ENCODE peak calls at places on chromosomes 5 and 9, in six cellular contexts. One of them, this sample, is unnamed.

GRCh38 chr9:87455407-87455806 is 42.3 kb upstream of the DAPK1 start:
- DNase-seq in PC-9: no peak
- DNase-seq in CD8-positive, alpha-beta T cell: no peak
- DNase-seq in stomach: no peak
- DNase-seq in breast epithelium: no peak
- DNase-seq in neural crest cell: no peak
- DNase-seq in this sample: no peak

GRCh38 chr9:114300846-114301797 is 21.8 kb upstream of the ORM1 start:
- DNase-seq in neural crest cell: no peak
- DNase-seq in PC-9: no peak
- DNase-seq in stomach: peak
- DNase-seq in breast epithelium: peak
- DNase-seq in CD8-positive, alpha-beta T cell: no peak
- DNase-seq in this sample: no peak

GRCh38 chr5:25694805-25695204 is 1050.0 kb upstream of the CDH10 start:
- DNase-seq in PC-9: no peak
- DNase-seq in stomach: no peak
- DNase-seq in breast epithelium: no peak
- DNase-seq in neural crest cell: no peak
- DNase-seq in CD8-positive, alpha-beta T cell: no peak
- DNase-seq in this sample: no peak

GRCh38 chr5:59241564-59241963 is 652.0 kb downstream of the PDE4D start:
- DNase-seq in PC-9: no peak
- DNase-seq in breast epithelium: no peak
- DNase-seq in stomach: no peak
- DNase-seq in CD8-positive, alpha-beta T cell: no peak
- DNase-seq in neural crest cell: no peak
- DNase-seq in this sample: no peak

GRCh38 chr5:142618125-142618524 is 67.8 kb downstream of the FGF1 start:
- DNase-seq in PC-9: no peak
- DNase-seq in CD8-positive, alpha-beta T cell: no peak
- DNase-seq in breast epithelium: no peak
- DNase-seq in stomach: no peak
- DNase-seq in neural crest cell: no peak
- DNase-seq in this sample: no peak

GRCh38 chr9:137277329-137278041 is at the start of gene TOR4A:
- DNase-seq in breast epithelium: no peak
- DNase-seq in stomach: peak
- DNase-seq in PC-9: peak
- DNase-seq in neural crest cell: no peak
- DNase-seq in CD8-positive, alpha-beta T cell: no peak
- DNase-seq in this sample: peak

GRCh38 chr9:94533155-94533554 is 21.7 kb upstream of the PCAT7 start:
- DNase-seq in breast epithelium: no peak
- DNase-seq in PC-9: no peak
- DNase-seq in stomach: no peak
- DNase-seq in CD8-positive, alpha-beta T cell: no peak
- DNase-seq in neural crest cell: no peak
- DNase-seq in this sample: no peak

GRCh38 chr9:105243935-105244273 is 547 bp upstream of the SLC44A1 start:
- DNase-seq in PC-9: no peak
- DNase-seq in breast epithelium: no peak
- DNase-seq in CD8-positive, alpha-beta T cell: no peak
- DNase-seq in neural crest cell: no peak
- DNase-seq in stomach: no peak
- DNase-seq in this sample: no peak

GRCh38 chr5:93654676-93655075 is 71.7 kb downstream of the NR2F1 start:
- DNase-seq in CD8-positive, alpha-beta T cell: no peak
- DNase-seq in PC-9: no peak
- DNase-seq in stomach: no peak
- DNase-seq in breast epithelium: no peak
- DNase-seq in neural crest cell: no peak
- DNase-seq in this sample: no peak

GRCh38 chr9:99172129-99173091 is 49.3 kb downstream of the ALG2 start:
- DNase-seq in stomach: no peak
- DNase-seq in PC-9: no peak
- DNase-seq in breast epithelium: no peak
- DNase-seq in neural crest cell: no peak
- DNase-seq in CD8-positive, alpha-beta T cell: no peak
- DNase-seq in this sample: peak

GRCh38 chr9:35549466-35549865 is 55.6 kb upstream of the TESK1 start:
- DNase-seq in breast epithelium: no peak
- DNase-seq in CD8-positive, alpha-beta T cell: no peak
- DNase-seq in PC-9: no peak
- DNase-seq in neural crest cell: no peak
- DNase-seq in stomach: no peak
- DNase-seq in this sample: no peak

GRCh38 chr9:137762414-137763061 is 115.0 kb upstream of the CACNA1B start:
- DNase-seq in PC-9: no peak
- DNase-seq in breast epithelium: no peak
- DNase-seq in stomach: peak
- DNase-seq in CD8-positive, alpha-beta T cell: no peak
- DNase-seq in neural crest cell: no peak
- DNase-seq in this sample: no peak

GRCh38 chr9:107700902-107701301 is 211.3 kb upstream of the KLF4 start:
- DNase-seq in CD8-positive, alpha-beta T cell: no peak
- DNase-seq in PC-9: no peak
- DNase-seq in stomach: no peak
- DNase-seq in breast epithelium: no peak
- DNase-seq in neural crest cell: no peak
- DNase-seq in this sample: no peak

GRCh38 chr9:99093492-99093791 is 11.5 kb upstream of the TGFBR1 start:
- DNase-seq in stomach: no peak
- DNase-seq in PC-9: no peak
- DNase-seq in neural crest cell: no peak
- DNase-seq in CD8-positive, alpha-beta T cell: no peak
- DNase-seq in breast epithelium: no peak
- DNase-seq in this sample: no peak

GRCh38 chr5:156121834-156122386 is 205.1 kb upstream of the SGCD start:
- DNase-seq in stomach: no peak
- DNase-seq in PC-9: no peak
- DNase-seq in neural crest cell: no peak
- DNase-seq in CD8-positive, alpha-beta T cell: no peak
- DNase-seq in breast epithelium: no peak
- DNase-seq in this sample: no peak

GRCh38 chr9:134294228-134295071 is 31.8 kb upstream of the RXRA start:
- DNase-seq in PC-9: no peak
- DNase-seq in breast epithelium: no peak
- DNase-seq in neural crest cell: no peak
- DNase-seq in CD8-positive, alpha-beta T cell: no peak
- DNase-seq in stomach: peak
- DNase-seq in this sample: peak

DNA sequence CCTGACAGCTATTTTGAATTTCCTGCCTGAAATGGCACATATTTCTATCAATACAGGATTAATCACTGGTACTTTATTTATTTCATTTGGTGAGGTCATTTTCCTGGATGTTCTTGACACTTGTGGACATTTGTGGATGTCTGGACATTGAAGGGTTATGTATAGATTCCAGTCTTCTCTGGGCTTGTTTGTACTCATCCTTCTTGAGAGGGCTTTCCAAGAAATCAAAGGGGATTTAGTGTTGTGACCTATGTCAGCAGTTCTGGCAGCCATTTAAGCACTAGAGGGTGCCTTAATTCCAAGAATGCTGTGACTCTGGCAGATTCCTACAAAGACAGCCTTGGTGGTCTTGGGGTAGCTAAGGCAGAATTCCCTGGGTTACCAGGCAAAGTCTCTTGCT is 259.7 kb downstream of the CSNK1G3 start:
- DNase-seq in breast epithelium: no peak
- DNase-seq in CD8-positive, alpha-beta T cell: no peak
- DNase-seq in stomach: no peak
- DNase-seq in neural crest cell: no peak
- DNase-seq in PC-9: no peak
- DNase-seq in this sample: no peak
- TF ChIP-seq CTCF in breast epithelium: no peak
- TF ChIP-seq CTCF in CD8-positive, alpha-beta T cell: no peak
- TF ChIP-seq CTCF in stomach: no peak
- TF ChIP-seq CTCF in neural crest cell: no peak
- TF ChIP-seq CTCF in PC-9: no peak
- TF ChIP-seq CTCF in this sample: no peak

GRCh38 chr5:160020969-160021368 is 12.0 kb downstream of the TTC1 start:
- DNase-seq in PC-9: no peak
- DNase-seq in neural crest cell: no peak
- DNase-seq in stomach: no peak
- DNase-seq in CD8-positive, alpha-beta T cell: no peak
- DNase-seq in breast epithelium: no peak
- DNase-seq in this sample: no peak

GRCh38 chr5:160023883-160024635 is 15.1 kb downstream of the TTC1 start:
- DNase-seq in neural crest cell: no peak
- DNase-seq in breast epithelium: no peak
- DNase-seq in CD8-positive, alpha-beta T cell: no peak
- DNase-seq in stomach: no peak
- DNase-seq in PC-9: no peak
- DNase-seq in this sample: no peak

GRCh38 chr5:160020266-160020770 is 11.4 kb downstream of the TTC1 start:
- DNase-seq in CD8-positive, alpha-beta T cell: no peak
- DNase-seq in breast epithelium: no peak
- DNase-seq in neural crest cell: no peak
- DNase-seq in stomach: no peak
- DNase-seq in PC-9: no peak
- DNase-seq in this sample: no peak

GRCh38 chr5:160021818-160022446 is 13.0 kb downstream of the TTC1 start:
- DNase-seq in neural crest cell: peak
- DNase-seq in PC-9: peak
- DNase-seq in CD8-positive, alpha-beta T cell: peak
- DNase-seq in stomach: peak
- DNase-seq in breast epithelium: no peak
- DNase-seq in this sample: peak
- TF ChIP-seq CTCF in neural crest cell: peak
- TF ChIP-seq CTCF in PC-9: peak
- TF ChIP-seq CTCF in CD8-positive, alpha-beta T cell: peak
- TF ChIP-seq CTCF in stomach: peak
- TF ChIP-seq CTCF in breast epithelium: peak
- TF ChIP-seq CTCF in this sample: peak

GRCh38 chr5:121031487-121031886 is 567.4 kb downstream of the PRR16 start:
- DNase-seq in breast epithelium: no peak
- DNase-seq in stomach: no peak
- DNase-seq in CD8-positive, alpha-beta T cell: no peak
- DNase-seq in PC-9: no peak
- DNase-seq in neural crest cell: no peak
- DNase-seq in this sample: no peak
- TF ChIP-seq CTCF in breast epithelium: no peak
- TF ChIP-seq CTCF in stomach: no peak
- TF ChIP-seq CTCF in CD8-positive, alpha-beta T cell: no peak
- TF ChIP-seq CTCF in PC-9: no peak
- TF ChIP-seq CTCF in neural crest cell: no peak
- TF ChIP-seq CTCF in this sample: no peak

GRCh38 chr9:130122465-130122864 is 49.7 kb upstream of the NCS1 start:
- DNase-seq in stomach: no peak
- DNase-seq in breast epithelium: no peak
- DNase-seq in neural crest cell: no peak
- DNase-seq in PC-9: no peak
- DNase-seq in CD8-positive, alpha-beta T cell: no peak
- DNase-seq in this sample: peak
- TF ChIP-seq CTCF in stomach: no peak
- TF ChIP-seq CTCF in breast epithelium: no peak
- TF ChIP-seq CTCF in neural crest cell: no peak
- TF ChIP-seq CTCF in PC-9: no peak
- TF ChIP-seq CTCF in CD8-positive, alpha-beta T cell: no peak
- TF ChIP-seq CTCF in this sample: no peak

GRCh38 chr5:60355181-60355580 is 344.8 kb downstream of the DEPDC1B start:
- DNase-seq in breast epithelium: no peak
- DNase-seq in PC-9: no peak
- DNase-seq in stomach: peak
- DNase-seq in CD8-positive, alpha-beta T cell: no peak
- DNase-seq in neural crest cell: no peak
- DNase-seq in this sample: no peak

GRCh38 chr5:60356716-60357115 is 343.2 kb downstream of the DEPDC1B start:
- DNase-seq in breast epithelium: no peak
- DNase-seq in neural crest cell: no peak
- DNase-seq in PC-9: no peak
- DNase-seq in stomach: no peak
- DNase-seq in CD8-positive, alpha-beta T cell: no peak
- DNase-seq in this sample: no peak

GRCh38 chr5:60352992-60353391 is 347.0 kb downstream of the DEPDC1B start:
- DNase-seq in stomach: peak
- DNase-seq in CD8-positive, alpha-beta T cell: no peak
- DNase-seq in PC-9: no peak
- DNase-seq in neural crest cell: no peak
- DNase-seq in breast epithelium: no peak
- DNase-seq in this sample: no peak

GRCh38 chr5:60357302-60357701 is 342.7 kb downstream of the DEPDC1B start:
- DNase-seq in CD8-positive, alpha-beta T cell: no peak
- DNase-seq in stomach: no peak
- DNase-seq in PC-9: no peak
- DNase-seq in breast epithelium: no peak
- DNase-seq in neural crest cell: no peak
- DNase-seq in this sample: no peak

DNA sequence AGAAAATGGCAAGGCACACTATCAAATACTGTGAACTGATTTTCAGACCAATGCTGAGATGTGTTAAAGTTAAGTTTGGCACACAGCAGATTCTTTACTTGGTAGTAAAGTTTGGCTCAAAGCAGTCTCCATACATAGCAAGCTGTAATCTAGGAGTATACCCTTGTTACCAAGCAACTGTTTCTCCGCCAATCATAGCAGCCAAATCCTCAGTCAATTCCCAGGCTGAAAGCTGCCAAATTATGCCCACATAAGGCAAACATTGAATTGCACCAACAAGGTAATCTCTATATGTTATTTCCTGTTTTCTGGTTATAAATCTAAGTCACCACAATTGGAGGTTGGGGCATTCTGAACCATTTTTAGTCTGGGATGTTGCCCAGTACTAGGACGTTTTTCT is 345.6 kb downstream of the DEPDC1B start:
- DNase-seq in neural crest cell: no peak
- DNase-seq in PC-9: no peak
- DNase-seq in breast epithelium: no peak
- DNase-seq in stomach: no peak
- DNase-seq in CD8-positive, alpha-beta T cell: no peak
- DNase-seq in this sample: no peak
- TF ChIP-seq CTCF in neural crest cell: no peak
- TF ChIP-seq CTCF in PC-9: no peak
- TF ChIP-seq CTCF in breast epithelium: no peak
- TF ChIP-seq CTCF in stomach: no peak
- TF ChIP-seq CTCF in CD8-positive, alpha-beta T cell: no peak
- TF ChIP-seq CTCF in this sample: no peak

DNA sequence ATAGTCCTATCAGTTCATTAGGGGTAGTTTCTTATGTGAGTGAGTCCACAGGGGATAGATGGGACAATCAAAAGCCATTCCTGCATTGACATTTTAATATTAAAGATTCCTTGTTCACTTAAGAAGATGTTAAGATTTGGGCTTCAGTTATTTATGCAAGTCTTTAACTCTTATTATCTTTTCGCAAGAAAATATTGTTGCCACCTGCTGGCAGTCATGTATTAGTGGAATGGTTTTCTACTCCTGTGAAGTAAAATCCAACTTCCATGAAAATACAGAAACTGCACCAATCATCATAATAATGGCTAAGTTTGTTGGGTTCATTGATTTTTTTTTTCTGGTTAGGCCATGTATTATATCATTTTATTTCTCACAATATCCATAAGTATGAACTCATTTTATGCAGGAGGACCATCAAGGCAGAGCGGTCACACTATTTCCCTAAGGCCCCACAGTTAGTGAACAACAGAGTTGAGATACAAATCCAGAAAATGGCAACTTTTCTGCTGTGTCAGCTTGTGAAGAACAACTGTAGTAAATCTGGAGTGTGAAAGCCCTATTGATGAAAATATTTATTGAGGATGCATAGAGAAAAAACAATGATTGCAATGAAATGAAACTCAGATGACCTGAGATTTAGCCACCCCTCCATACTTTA is 88.5 kb upstream of the TXNDC8 start:
- DNase-seq in breast epithelium: no peak
- DNase-seq in stomach: no peak
- DNase-seq in CD8-positive, alpha-beta T cell: no peak
- DNase-seq in PC-9: no peak
- DNase-seq in neural crest cell: no peak
- DNase-seq in this sample: no peak
- TF ChIP-seq CTCF in breast epithelium: no peak
- TF ChIP-seq CTCF in stomach: peak
- TF ChIP-seq CTCF in CD8-positive, alpha-beta T cell: no peak
- TF ChIP-seq CTCF in PC-9: peak
- TF ChIP-seq CTCF in neural crest cell: peak
- TF ChIP-seq CTCF in this sample: no peak

This sample was measured in glutamatergic neuron.